ENCODE peak calls at places on chromosome 12, in ten cellular contexts. One of them, this sample, is unnamed.

GRCh38 chr12:119241049-119241448 is 62.3 kb downstream of the HSPB8 start:
- ATAC-seq in SK-N-SH treated with all-trans-retinoic acid at 6 μM for 48 hours: no peak
- ATAC-seq in heart left ventricle: no peak
- ATAC-seq in right cardiac atrium: no peak
- ATAC-seq in activated naive CD4-positive, alpha-beta T cell treated with anti-CD3 and anti-CD28 coated beads, Interleukin-2, amount 50 U/mL, for 72 hours: no peak
- ATAC-seq in T-helper 17 cell: no peak
- ATAC-seq in omental fat pad: no peak
- ATAC-seq in effector memory CD8-positive, alpha-beta T cell: no peak
- ATAC-seq in naive thymus-derived CD4-positive, alpha-beta T cell: no peak
- ATAC-seq in activated T-cell treated with anti-CD3 and anti-CD28 coated beads, Interleukin-2, amount 50 U/mL, for 72 hours: no peak
- ATAC-seq in this sample: no peak

GRCh38 chr12:42235426-42235825 is 2.6 kb downstream of the YAF2 start:
- ATAC-seq in activated naive CD4-positive, alpha-beta T cell treated with anti-CD3 and anti-CD28 coated beads, Interleukin-2, amount 50 U/mL, for 72 hours: no peak
- ATAC-seq in heart left ventricle: peak
- ATAC-seq in effector memory CD8-positive, alpha-beta T cell: no peak
- ATAC-seq in SK-N-SH treated with all-trans-retinoic acid at 6 μM for 48 hours: no peak
- ATAC-seq in T-helper 17 cell: no peak
- ATAC-seq in naive thymus-derived CD4-positive, alpha-beta T cell: no peak
- ATAC-seq in activated T-cell treated with anti-CD3 and anti-CD28 coated beads, Interleukin-2, amount 50 U/mL, for 72 hours: no peak
- ATAC-seq in omental fat pad: no peak
- ATAC-seq in right cardiac atrium: peak
- ATAC-seq in this sample: no peak

GRCh38 chr12:126588586-126589249 is 1523.5 kb downstream of the AACS start:
- ATAC-seq in SK-N-SH treated with all-trans-retinoic acid at 6 μM for 48 hours: no peak
- ATAC-seq in heart left ventricle: no peak
- ATAC-seq in T-helper 17 cell: peak
- ATAC-seq in omental fat pad: no peak
- ATAC-seq in activated naive CD4-positive, alpha-beta T cell treated with anti-CD3 and anti-CD28 coated beads, Interleukin-2, amount 50 U/mL, for 72 hours: peak
- ATAC-seq in activated T-cell treated with anti-CD3 and anti-CD28 coated beads, Interleukin-2, amount 50 U/mL, for 72 hours: peak
- ATAC-seq in effector memory CD8-positive, alpha-beta T cell: no peak
- ATAC-seq in right cardiac atrium: no peak
- ATAC-seq in naive thymus-derived CD4-positive, alpha-beta T cell: peak
- ATAC-seq in this sample: no peak

GRCh38 chr12:111757361-111758119 is 9.2 kb upstream of the ALDH2 start:
- ATAC-seq in effector memory CD8-positive, alpha-beta T cell: no peak
- ATAC-seq in naive thymus-derived CD4-positive, alpha-beta T cell: peak
- ATAC-seq in heart left ventricle: peak
- ATAC-seq in right cardiac atrium: peak
- ATAC-seq in activated naive CD4-positive, alpha-beta T cell treated with anti-CD3 and anti-CD28 coated beads, Interleukin-2, amount 50 U/mL, for 72 hours: peak
- ATAC-seq in SK-N-SH treated with all-trans-retinoic acid at 6 μM for 48 hours: no peak
- ATAC-seq in omental fat pad: no peak
- ATAC-seq in T-helper 17 cell: no peak
- ATAC-seq in activated T-cell treated with anti-CD3 and anti-CD28 coated beads, Interleukin-2, amount 50 U/mL, for 72 hours: peak
- ATAC-seq in this sample: peak

GRCh38 chr12:54882074-54882473 is 27.8 kb downstream of the MUCL1 start:
- ATAC-seq in activated naive CD4-positive, alpha-beta T cell treated with anti-CD3 and anti-CD28 coated beads, Interleukin-2, amount 50 U/mL, for 72 hours: no peak
- ATAC-seq in T-helper 17 cell: no peak
- ATAC-seq in omental fat pad: no peak
- ATAC-seq in SK-N-SH treated with all-trans-retinoic acid at 6 μM for 48 hours: no peak
- ATAC-seq in effector memory CD8-positive, alpha-beta T cell: no peak
- ATAC-seq in heart left ventricle: no peak
- ATAC-seq in activated T-cell treated with anti-CD3 and anti-CD28 coated beads, Interleukin-2, amount 50 U/mL, for 72 hours: peak
- ATAC-seq in naive thymus-derived CD4-positive, alpha-beta T cell: peak
- ATAC-seq in right cardiac atrium: no peak
- ATAC-seq in this sample: peak

GRCh38 chr12:16187684-16188083 is 89.8 kb downstream of the SLC15A5 start:
- ATAC-seq in right cardiac atrium: no peak
- ATAC-seq in activated T-cell treated with anti-CD3 and anti-CD28 coated beads, Interleukin-2, amount 50 U/mL, for 72 hours: no peak
- ATAC-seq in activated naive CD4-positive, alpha-beta T cell treated with anti-CD3 and anti-CD28 coated beads, Interleukin-2, amount 50 U/mL, for 72 hours: no peak
- ATAC-seq in effector memory CD8-positive, alpha-beta T cell: no peak
- ATAC-seq in SK-N-SH treated with all-trans-retinoic acid at 6 μM for 48 hours: no peak
- ATAC-seq in T-helper 17 cell: no peak
- ATAC-seq in naive thymus-derived CD4-positive, alpha-beta T cell: no peak
- ATAC-seq in omental fat pad: no peak
- ATAC-seq in heart left ventricle: no peak
- ATAC-seq in this sample: no peak

GRCh38 chr12:12890492-12890814 is 909 bp upstream of the GPRC5A start:
- ATAC-seq in T-helper 17 cell: no peak
- ATAC-seq in omental fat pad: peak
- ATAC-seq in SK-N-SH treated with all-trans-retinoic acid at 6 μM for 48 hours: peak
- ATAC-seq in right cardiac atrium: peak
- ATAC-seq in activated naive CD4-positive, alpha-beta T cell treated with anti-CD3 and anti-CD28 coated beads, Interleukin-2, amount 50 U/mL, for 72 hours: no peak
- ATAC-seq in heart left ventricle: no peak
- ATAC-seq in naive thymus-derived CD4-positive, alpha-beta T cell: no peak
- ATAC-seq in activated T-cell treated with anti-CD3 and anti-CD28 coated beads, Interleukin-2, amount 50 U/mL, for 72 hours: no peak
- ATAC-seq in effector memory CD8-positive, alpha-beta T cell: no peak
- ATAC-seq in this sample: peak

GRCh38 chr12:91133871-91134270 is 22.6 kb upstream of the LUM start:
- ATAC-seq in omental fat pad: peak
- ATAC-seq in heart left ventricle: no peak
- ATAC-seq in T-helper 17 cell: no peak
- ATAC-seq in effector memory CD8-positive, alpha-beta T cell: no peak
- ATAC-seq in SK-N-SH treated with all-trans-retinoic acid at 6 μM for 48 hours: no peak
- ATAC-seq in right cardiac atrium: no peak
- ATAC-seq in naive thymus-derived CD4-positive, alpha-beta T cell: no peak
- ATAC-seq in activated naive CD4-positive, alpha-beta T cell treated with anti-CD3 and anti-CD28 coated beads, Interleukin-2, amount 50 U/mL, for 72 hours: no peak
- ATAC-seq in activated T-cell treated with anti-CD3 and anti-CD28 coated beads, Interleukin-2, amount 50 U/mL, for 72 hours: no peak
- ATAC-seq in this sample: no peak

GRCh38 chr12:109952873-109953272 is 43.3 kb downstream of the GIT2 start:
- ATAC-seq in T-helper 17 cell: no peak
- ATAC-seq in SK-N-SH treated with all-trans-retinoic acid at 6 μM for 48 hours: no peak
- ATAC-seq in effector memory CD8-positive, alpha-beta T cell: no peak
- ATAC-seq in heart left ventricle: peak
- ATAC-seq in omental fat pad: no peak
- ATAC-seq in naive thymus-derived CD4-positive, alpha-beta T cell: no peak
- ATAC-seq in activated naive CD4-positive, alpha-beta T cell treated with anti-CD3 and anti-CD28 coated beads, Interleukin-2, amount 50 U/mL, for 72 hours: no peak
- ATAC-seq in activated T-cell treated with anti-CD3 and anti-CD28 coated beads, Interleukin-2, amount 50 U/mL, for 72 hours: no peak
- ATAC-seq in right cardiac atrium: peak
- ATAC-seq in this sample: no peak

GRCh38 chr12:39647383-39647782 is 27.8 kb upstream of the ABCD2 start:
- ATAC-seq in activated T-cell treated with anti-CD3 and anti-CD28 coated beads, Interleukin-2, amount 50 U/mL, for 72 hours: no peak
- ATAC-seq in SK-N-SH treated with all-trans-retinoic acid at 6 μM for 48 hours: no peak
- ATAC-seq in heart left ventricle: no peak
- ATAC-seq in naive thymus-derived CD4-positive, alpha-beta T cell: no peak
- ATAC-seq in right cardiac atrium: no peak
- ATAC-seq in T-helper 17 cell: no peak
- ATAC-seq in activated naive CD4-positive, alpha-beta T cell treated with anti-CD3 and anti-CD28 coated beads, Interleukin-2, amount 50 U/mL, for 72 hours: no peak
- ATAC-seq in omental fat pad: no peak
- ATAC-seq in effector memory CD8-positive, alpha-beta T cell: no peak
- ATAC-seq in this sample: no peak

GRCh38 chr12:70482764-70483163 is 116.7 kb downstream of the KCNMB4 start:
- ATAC-seq in right cardiac atrium: no peak
- ATAC-seq in omental fat pad: no peak
- ATAC-seq in activated naive CD4-positive, alpha-beta T cell treated with anti-CD3 and anti-CD28 coated beads, Interleukin-2, amount 50 U/mL, for 72 hours: no peak
- ATAC-seq in activated T-cell treated with anti-CD3 and anti-CD28 coated beads, Interleukin-2, amount 50 U/mL, for 72 hours: no peak
- ATAC-seq in effector memory CD8-positive, alpha-beta T cell: no peak
- ATAC-seq in T-helper 17 cell: no peak
- ATAC-seq in naive thymus-derived CD4-positive, alpha-beta T cell: no peak
- ATAC-seq in SK-N-SH treated with all-trans-retinoic acid at 6 μM for 48 hours: no peak
- ATAC-seq in heart left ventricle: no peak
- ATAC-seq in this sample: no peak

GRCh38 chr12:89567691-89568239 is 41.9 kb upstream of the POC1B start:
- ATAC-seq in heart left ventricle: no peak
- ATAC-seq in T-helper 17 cell: no peak
- ATAC-seq in activated naive CD4-positive, alpha-beta T cell treated with anti-CD3 and anti-CD28 coated beads, Interleukin-2, amount 50 U/mL, for 72 hours: no peak
- ATAC-seq in SK-N-SH treated with all-trans-retinoic acid at 6 μM for 48 hours: no peak
- ATAC-seq in naive thymus-derived CD4-positive, alpha-beta T cell: no peak
- ATAC-seq in right cardiac atrium: no peak
- ATAC-seq in omental fat pad: peak
- ATAC-seq in effector memory CD8-positive, alpha-beta T cell: no peak
- ATAC-seq in activated T-cell treated with anti-CD3 and anti-CD28 coated beads, Interleukin-2, amount 50 U/mL, for 72 hours: no peak
- ATAC-seq in this sample: no peak

GRCh38 chr12:55467836-55468235 is 2.1 kb downstream of the OR6C70 start:
- ATAC-seq in activated T-cell treated with anti-CD3 and anti-CD28 coated beads, Interleukin-2, amount 50 U/mL, for 72 hours: no peak
- ATAC-seq in naive thymus-derived CD4-positive, alpha-beta T cell: no peak
- ATAC-seq in heart left ventricle: no peak
- ATAC-seq in activated naive CD4-positive, alpha-beta T cell treated with anti-CD3 and anti-CD28 coated beads, Interleukin-2, amount 50 U/mL, for 72 hours: no peak
- ATAC-seq in omental fat pad: no peak
- ATAC-seq in T-helper 17 cell: no peak
- ATAC-seq in effector memory CD8-positive, alpha-beta T cell: no peak
- ATAC-seq in SK-N-SH treated with all-trans-retinoic acid at 6 μM for 48 hours: no peak
- ATAC-seq in right cardiac atrium: no peak
- ATAC-seq in this sample: no peak

GRCh38 chr12:106910202-106910601 is 45.5 kb upstream of the TMEM263 start:
- ATAC-seq in SK-N-SH treated with all-trans-retinoic acid at 6 μM for 48 hours: no peak
- ATAC-seq in activated naive CD4-positive, alpha-beta T cell treated with anti-CD3 and anti-CD28 coated beads, Interleukin-2, amount 50 U/mL, for 72 hours: no peak
- ATAC-seq in omental fat pad: no peak
- ATAC-seq in heart left ventricle: no peak
- ATAC-seq in effector memory CD8-positive, alpha-beta T cell: peak
- ATAC-seq in activated T-cell treated with anti-CD3 and anti-CD28 coated beads, Interleukin-2, amount 50 U/mL, for 72 hours: no peak
- ATAC-seq in naive thymus-derived CD4-positive, alpha-beta T cell: peak
- ATAC-seq in T-helper 17 cell: peak
- ATAC-seq in right cardiac atrium: no peak
- ATAC-seq in this sample: no peak

GRCh38 chr12:57370084-57370483 is 60.8 kb downstream of the R3HDM2 start:
- ATAC-seq in omental fat pad: no peak
- ATAC-seq in T-helper 17 cell: no peak
- ATAC-seq in activated T-cell treated with anti-CD3 and anti-CD28 coated beads, Interleukin-2, amount 50 U/mL, for 72 hours: no peak
- ATAC-seq in right cardiac atrium: no peak
- ATAC-seq in effector memory CD8-positive, alpha-beta T cell: no peak
- ATAC-seq in activated naive CD4-positive, alpha-beta T cell treated with anti-CD3 and anti-CD28 coated beads, Interleukin-2, amount 50 U/mL, for 72 hours: no peak
- ATAC-seq in naive thymus-derived CD4-positive, alpha-beta T cell: no peak
- ATAC-seq in SK-N-SH treated with all-trans-retinoic acid at 6 μM for 48 hours: no peak
- ATAC-seq in heart left ventricle: no peak
- ATAC-seq in this sample: no peak

GRCh38 chr12:52543985-52544888 is 8.7 kb downstream of the KRT71 start:
- ATAC-seq in effector memory CD8-positive, alpha-beta T cell: no peak
- ATAC-seq in heart left ventricle: peak
- ATAC-seq in SK-N-SH treated with all-trans-retinoic acid at 6 μM for 48 hours: peak
- ATAC-seq in omental fat pad: no peak
- ATAC-seq in right cardiac atrium: peak
- ATAC-seq in activated naive CD4-positive, alpha-beta T cell treated with anti-CD3 and anti-CD28 coated beads, Interleukin-2, amount 50 U/mL, for 72 hours: no peak
- ATAC-seq in naive thymus-derived CD4-positive, alpha-beta T cell: no peak
- ATAC-seq in activated T-cell treated with anti-CD3 and anti-CD28 coated beads, Interleukin-2, amount 50 U/mL, for 72 hours: no peak
- ATAC-seq in T-helper 17 cell: no peak
- ATAC-seq in this sample: no peak

GRCh38 chr12:117797202-117797601 is 171.6 kb downstream of the KSR2 start:
- ATAC-seq in omental fat pad: no peak
- ATAC-seq in right cardiac atrium: no peak
- ATAC-seq in activated T-cell treated with anti-CD3 and anti-CD28 coated beads, Interleukin-2, amount 50 U/mL, for 72 hours: no peak
- ATAC-seq in naive thymus-derived CD4-positive, alpha-beta T cell: no peak
- ATAC-seq in SK-N-SH treated with all-trans-retinoic acid at 6 μM for 48 hours: no peak
- ATAC-seq in activated naive CD4-positive, alpha-beta T cell treated with anti-CD3 and anti-CD28 coated beads, Interleukin-2, amount 50 U/mL, for 72 hours: no peak
- ATAC-seq in heart left ventricle: no peak
- ATAC-seq in T-helper 17 cell: no peak
- ATAC-seq in effector memory CD8-positive, alpha-beta T cell: no peak
- ATAC-seq in this sample: no peak

GRCh38 chr12:114729731-114730130 is 45.8 kb upstream of the TBX3 start:
- ATAC-seq in right cardiac atrium: no peak
- ATAC-seq in omental fat pad: no peak
- ATAC-seq in T-helper 17 cell: no peak
- ATAC-seq in naive thymus-derived CD4-positive, alpha-beta T cell: no peak
- ATAC-seq in activated naive CD4-positive, alpha-beta T cell treated with anti-CD3 and anti-CD28 coated beads, Interleukin-2, amount 50 U/mL, for 72 hours: no peak
- ATAC-seq in effector memory CD8-positive, alpha-beta T cell: no peak
- ATAC-seq in SK-N-SH treated with all-trans-retinoic acid at 6 μM for 48 hours: no peak
- ATAC-seq in activated T-cell treated with anti-CD3 and anti-CD28 coated beads, Interleukin-2, amount 50 U/mL, for 72 hours: no peak
- ATAC-seq in heart left ventricle: no peak
- ATAC-seq in this sample: no peak

GRCh38 chr12:11228268-11228879 is 41.1 kb downstream of the PRB3 start:
- ATAC-seq in naive thymus-derived CD4-positive, alpha-beta T cell: no peak
- ATAC-seq in effector memory CD8-positive, alpha-beta T cell: no peak
- ATAC-seq in activated T-cell treated with anti-CD3 and anti-CD28 coated beads, Interleukin-2, amount 50 U/mL, for 72 hours: peak
- ATAC-seq in omental fat pad: no peak
- ATAC-seq in activated naive CD4-positive, alpha-beta T cell treated with anti-CD3 and anti-CD28 coated beads, Interleukin-2, amount 50 U/mL, for 72 hours: peak
- ATAC-seq in right cardiac atrium: no peak
- ATAC-seq in heart left ventricle: peak
- ATAC-seq in SK-N-SH treated with all-trans-retinoic acid at 6 μM for 48 hours: peak
- ATAC-seq in T-helper 17 cell: no peak
- ATAC-seq in this sample: no peak

GRCh38 chr12:70560671-70561070 is 76.6 kb downstream of the PTPRB start:
- ATAC-seq in SK-N-SH treated with all-trans-retinoic acid at 6 μM for 48 hours: no peak
- ATAC-seq in T-helper 17 cell: no peak
- ATAC-seq in activated T-cell treated with anti-CD3 and anti-CD28 coated beads, Interleukin-2, amount 50 U/mL, for 72 hours: no peak
- ATAC-seq in activated naive CD4-positive, alpha-beta T cell treated with anti-CD3 and anti-CD28 coated beads, Interleukin-2, amount 50 U/mL, for 72 hours: no peak
- ATAC-seq in naive thymus-derived CD4-positive, alpha-beta T cell: no peak
- ATAC-seq in right cardiac atrium: no peak
- ATAC-seq in omental fat pad: no peak
- ATAC-seq in effector memory CD8-positive, alpha-beta T cell: no peak
- ATAC-seq in heart left ventricle: no peak
- ATAC-seq in this sample: no peak

GRCh38 chr12:62703011-62703380 is 232.0 kb downstream of the PPM1H start:
- ATAC-seq in activated naive CD4-positive, alpha-beta T cell treated with anti-CD3 and anti-CD28 coated beads, Interleukin-2, amount 50 U/mL, for 72 hours: no peak
- ATAC-seq in SK-N-SH treated with all-trans-retinoic acid at 6 μM for 48 hours: peak
- ATAC-seq in activated T-cell treated with anti-CD3 and anti-CD28 coated beads, Interleukin-2, amount 50 U/mL, for 72 hours: no peak
- ATAC-seq in effector memory CD8-positive, alpha-beta T cell: no peak
- ATAC-seq in omental fat pad: no peak
- ATAC-seq in right cardiac atrium: no peak
- ATAC-seq in T-helper 17 cell: no peak
- ATAC-seq in heart left ventricle: no peak
- ATAC-seq in naive thymus-derived CD4-positive, alpha-beta T cell: no peak
- ATAC-seq in this sample: no peak

GRCh38 chr12:111126331-111126730 is 206.0 kb upstream of the MYL2 start:
- ATAC-seq in naive thymus-derived CD4-positive, alpha-beta T cell: peak
- ATAC-seq in omental fat pad: no peak
- ATAC-seq in effector memory CD8-positive, alpha-beta T cell: no peak
- ATAC-seq in heart left ventricle: peak
- ATAC-seq in activated naive CD4-positive, alpha-beta T cell treated with anti-CD3 and anti-CD28 coated beads, Interleukin-2, amount 50 U/mL, for 72 hours: no peak
- ATAC-seq in SK-N-SH treated with all-trans-retinoic acid at 6 μM for 48 hours: no peak
- ATAC-seq in T-helper 17 cell: no peak
- ATAC-seq in activated T-cell treated with anti-CD3 and anti-CD28 coated beads, Interleukin-2, amount 50 U/mL, for 72 hours: no peak
- ATAC-seq in right cardiac atrium: peak
- ATAC-seq in this sample: no peak

GRCh38 chr12:805022-805632 is 52.7 kb downstream of the WNK1 start:
- ATAC-seq in activated naive CD4-positive, alpha-beta T cell treated with anti-CD3 and anti-CD28 coated beads, Interleukin-2, amount 50 U/mL, for 72 hours: no peak
- ATAC-seq in SK-N-SH treated with all-trans-retinoic acid at 6 μM for 48 hours: no peak
- ATAC-seq in naive thymus-derived CD4-positive, alpha-beta T cell: peak
- ATAC-seq in effector memory CD8-positive, alpha-beta T cell: no peak
- ATAC-seq in right cardiac atrium: no peak
- ATAC-seq in heart left ventricle: no peak
- ATAC-seq in omental fat pad: no peak
- ATAC-seq in activated T-cell treated with anti-CD3 and anti-CD28 coated beads, Interleukin-2, amount 50 U/mL, for 72 hours: no peak
- ATAC-seq in T-helper 17 cell: no peak
- ATAC-seq in this sample: no peak

GRCh38 chr12:117850048-117850447 is 118.7 kb downstream of the KSR2 start:
- ATAC-seq in activated naive CD4-positive, alpha-beta T cell treated with anti-CD3 and anti-CD28 coated beads, Interleukin-2, amount 50 U/mL, for 72 hours: peak
- ATAC-seq in effector memory CD8-positive, alpha-beta T cell: no peak
- ATAC-seq in heart left ventricle: no peak
- ATAC-seq in SK-N-SH treated with all-trans-retinoic acid at 6 μM for 48 hours: peak
- ATAC-seq in activated T-cell treated with anti-CD3 and anti-CD28 coated beads, Interleukin-2, amount 50 U/mL, for 72 hours: no peak
- ATAC-seq in naive thymus-derived CD4-positive, alpha-beta T cell: peak
- ATAC-seq in omental fat pad: no peak
- ATAC-seq in T-helper 17 cell: no peak
- ATAC-seq in right cardiac atrium: no peak
- ATAC-seq in this sample: no peak

GRCh38 chr12:113059071-113059595 is 2.6 kb downstream of the DTX1 start:
- ATAC-seq in effector memory CD8-positive, alpha-beta T cell: peak
- ATAC-seq in right cardiac atrium: no peak
- ATAC-seq in omental fat pad: no peak
- ATAC-seq in activated T-cell treated with anti-CD3 and anti-CD28 coated beads, Interleukin-2, amount 50 U/mL, for 72 hours: peak
- ATAC-seq in activated naive CD4-positive, alpha-beta T cell treated with anti-CD3 and anti-CD28 coated beads, Interleukin-2, amount 50 U/mL, for 72 hours: no peak
- ATAC-seq in naive thymus-derived CD4-positive, alpha-beta T cell: no peak
- ATAC-seq in heart left ventricle: no peak
- ATAC-seq in T-helper 17 cell: peak
- ATAC-seq in SK-N-SH treated with all-trans-retinoic acid at 6 μM for 48 hours: no peak
- ATAC-seq in this sample: no peak

GRCh38 chr12:73301530-73301929 is 1029.4 kb downstream of the TRHDE start:
- ATAC-seq in naive thymus-derived CD4-positive, alpha-beta T cell: no peak
- ATAC-seq in activated T-cell treated with anti-CD3 and anti-CD28 coated beads, Interleukin-2, amount 50 U/mL, for 72 hours: no peak
- ATAC-seq in heart left ventricle: no peak
- ATAC-seq in SK-N-SH treated with all-trans-retinoic acid at 6 μM for 48 hours: no peak
- ATAC-seq in T-helper 17 cell: no peak
- ATAC-seq in right cardiac atrium: no peak
- ATAC-seq in activated naive CD4-positive, alpha-beta T cell treated with anti-CD3 and anti-CD28 coated beads, Interleukin-2, amount 50 U/mL, for 72 hours: no peak
- ATAC-seq in omental fat pad: no peak
- ATAC-seq in effector memory CD8-positive, alpha-beta T cell: no peak
- ATAC-seq in this sample: no peak

GRCh38 chr12:54159549-54159948 is 29.2 kb downstream of the SMUG1 start:
- ATAC-seq in heart left ventricle: no peak
- ATAC-seq in naive thymus-derived CD4-positive, alpha-beta T cell: no peak
- ATAC-seq in activated naive CD4-positive, alpha-beta T cell treated with anti-CD3 and anti-CD28 coated beads, Interleukin-2, amount 50 U/mL, for 72 hours: no peak
- ATAC-seq in right cardiac atrium: no peak
- ATAC-seq in SK-N-SH treated with all-trans-retinoic acid at 6 μM for 48 hours: no peak
- ATAC-seq in omental fat pad: peak
- ATAC-seq in activated T-cell treated with anti-CD3 and anti-CD28 coated beads, Interleukin-2, amount 50 U/mL, for 72 hours: no peak
- ATAC-seq in effector memory CD8-positive, alpha-beta T cell: no peak
- ATAC-seq in T-helper 17 cell: no peak
- ATAC-seq in this sample: no peak

GRCh38 chr12:57934804-57935203 is 6.6 kb upstream of the ATP23 start:
- ATAC-seq in heart left ventricle: no peak
- ATAC-seq in right cardiac atrium: no peak
- ATAC-seq in effector memory CD8-positive, alpha-beta T cell: no peak
- ATAC-seq in naive thymus-derived CD4-positive, alpha-beta T cell: no peak
- ATAC-seq in activated T-cell treated with anti-CD3 and anti-CD28 coated beads, Interleukin-2, amount 50 U/mL, for 72 hours: no peak
- ATAC-seq in T-helper 17 cell: no peak
- ATAC-seq in activated naive CD4-positive, alpha-beta T cell treated with anti-CD3 and anti-CD28 coated beads, Interleukin-2, amount 50 U/mL, for 72 hours: no peak
- ATAC-seq in SK-N-SH treated with all-trans-retinoic acid at 6 μM for 48 hours: no peak
- ATAC-seq in omental fat pad: no peak
- ATAC-seq in this sample: no peak

This sample was measured in gastroesophageal sphincter.